ENCODE peak calls at places on chromosomes 16 and 17, in nine cellular contexts. D is spleen, N is stomach, X is pancreas, B is IMR-90, H is sigmoid colon, M is left ventricle myocardium inferior, Z is left lung, T is thoracic aorta. K is an unnamed sample.

GRCh38 chr17:45868276-45868675 is 23.6 kb downstream of the SPPL2C start:
- DNase-seq in D (no peak), N (no peak), T (no peak), Z (no peak), M (no peak), X (no peak), H (no peak), B (no peak), K (no peak)

GRCh38 chr16:68299571-68300453 is 10.9 kb downstream of the SLC7A6OS start:
- DNase-seq in B (no peak), T (no peak), M (no peak), D (no peak), H (no peak), X (no peak), N (no peak), Z (no peak), K (no peak)

GRCh38 chr17:2709173-2709661 is 2.3 kb downstream of the CLUH start:
- DNase-seq in M (no peak), H (peak; percentile 64), N (peak; percentile 88), X (peak; percentile 82), B (no peak), Z (peak; percentile 87), T (no peak), D (no peak), K (no peak)

GRCh38 chr16:11621539-11621919 is 34.8 kb upstream of the LITAF start:
- DNase-seq in T (no peak), X (no peak), B (no peak), N (no peak), D (no peak), H (no peak), M (no peak), Z (no peak), K (no peak)

GRCh38 chr16:23303685-23304084 is 1.6 kb downstream of the SCNN1B start:
- DNase-seq in H (no peak), X (no peak), N (no peak), M (no peak), B (no peak), Z (no peak), T (no peak), D (no peak), K (no peak)

GRCh38 chr17:66507103-66507923 is 204.9 kb downstream of the PRKCA start:
- DNase-seq in B (peak; percentile 75), M (no peak), H (peak; percentile 68), Z (no peak), N (no peak), D (no peak), T (peak; percentile 6), X (peak; percentile 19), K (no peak)

GRCh38 chr17:18184143-18185007 is 747 bp downstream of the ALKBH5 start:
- DNase-seq in D (peak; percentile 92), M (peak; percentile 45), Z (peak; percentile 87), X (peak; percentile 56), T (peak; percentile 19), H (peak; percentile 88), B (peak; percentile 55), N (peak; percentile 56), K (peak; percentile 85)

GRCh38 chr17:35640977-35641526 is 53.9 kb downstream of the AP2B1 start:
- DNase-seq in D (no peak), T (no peak), M (no peak), N (no peak), H (no peak), X (no peak), B (peak; percentile 42), Z (no peak), K (no peak)

GRCh38 chr17:64240741-64241347 is 22.2 kb downstream of the TEX2 start:
- DNase-seq in H (peak; percentile 92), Z (no peak), B (peak; percentile 93), T (no peak), M (peak; percentile 50), X (no peak), D (no peak), N (no peak), K (peak; percentile 28)

GRCh38 chr16:87070657-87071056 is 246.5 kb downstream of the C16orf95 start:
- DNase-seq in N (no peak), X (no peak), H (peak; percentile 44), M (no peak), Z (peak; percentile 37), B (no peak), D (no peak), T (no peak), K (no peak)

GRCh38 chr16:89541792-89542191 is 18.7 kb upstream of the RPL13 start:
- DNase-seq in X (no peak), H (no peak), T (no peak), B (no peak), Z (no peak), D (no peak), N (no peak), M (no peak), K (no peak)

GRCh38 chr16:85563515-85564276 is 49.4 kb upstream of the GSE1 start:
- DNase-seq in Z (peak; percentile 88), X (peak; percentile 43), B (peak; percentile 37), T (no peak), M (peak; percentile 73), N (peak; percentile 85), D (peak; percentile 88), H (peak; percentile 85), K (no peak)

GRCh38 chr17:37718383-37719048 is 26.3 kb downstream of the HNF1B start:
- DNase-seq in D (no peak), B (no peak), Z (no peak), N (no peak), H (no peak), T (no peak), M (no peak), X (no peak), K (no peak)

GRCh38 chr16:5176505-5176904 is 78.9 kb upstream of the EEF2KMT start:
- DNase-seq in Z (no peak), H (no peak), N (no peak), D (no peak), M (no peak), B (no peak), T (no peak), X (no peak), K (no peak)

GRCh38 chr17:64682261-64683181 is 20.4 kb upstream of the SMURF2 start:
- DNase-seq in Z (no peak), H (no peak), N (no peak), D (no peak), M (no peak), X (no peak), T (no peak), B (peak; percentile 95), K (no peak)

GRCh38 chr17:32515677-32516383 is 29.0 kb downstream of the CDK5R1 start:
- DNase-seq in M (no peak), H (no peak), Z (no peak), T (no peak), B (no peak), N (no peak), X (no peak), D (no peak), K (no peak)

GRCh38 chr16:2206780-2207433 is 1.7 kb downstream of the MLST8 start:
- DNase-seq in X (no peak), B (no peak), N (no peak), Z (no peak), D (no peak), T (no peak), M (no peak), H (no peak), K (no peak)

GRCh38 chr16:12050361-12050760 is 73.8 kb downstream of the SNX29 start:
- DNase-seq in D (no peak), X (no peak), N (no peak), B (no peak), Z (no peak), H (peak; percentile 6), M (no peak), T (no peak), K (no peak)

GRCh38 chr16:29992371-29992967 is 2.9 kb downstream of the HIRIP3 start:
- DNase-seq in N (no peak), X (no peak), B (peak; percentile 63), T (no peak), M (no peak), D (no peak), H (no peak), Z (no peak), K (no peak)

GRCh38 chr17:14451729-14452191 is 150.9 kb downstream of the HS3ST3B1 start:
- DNase-seq in T (no peak), D (no peak), B (peak; percentile 7), M (no peak), N (no peak), Z (no peak), H (no peak), X (no peak), K (no peak)

GRCh38 chr16:89193021-89193575 is 7.2 kb downstream of the SLC22A31 start:
- DNase-seq in H (no peak), M (peak; percentile 29), D (peak; percentile 89), T (no peak), B (peak; percentile 86), X (peak; percentile 82), N (peak; percentile 62), Z (peak; percentile 92), K (no peak)

GRCh38 chr17:43398724-43399595 is at the start of gene ARL4D:
- DNase-seq in N (peak; percentile 91), Z (peak; percentile 97), M (peak; percentile 93), T (peak; percentile 65), B (peak; percentile 70), D (peak; percentile 95), H (peak; percentile 97), X (peak; percentile 77), K (peak; percentile 92)
- H3K27ac ChIP-seq in N (peak within 1 kb of the TSS; percentile 88), Z (peak within 1 kb of the TSS; percentile 71), M (peak within 1 kb of the TSS; percentile 83), T (peak within 1 kb of the TSS; percentile 79), B (peak within 1 kb of the TSS; percentile 73), D (peak within 1 kb of the TSS; percentile 64), H (peak within 1 kb of the TSS; percentile 96), X (peak within 1 kb of the TSS; percentile 44), K (peak within 1 kb of the TSS; percentile 68)

DNA sequence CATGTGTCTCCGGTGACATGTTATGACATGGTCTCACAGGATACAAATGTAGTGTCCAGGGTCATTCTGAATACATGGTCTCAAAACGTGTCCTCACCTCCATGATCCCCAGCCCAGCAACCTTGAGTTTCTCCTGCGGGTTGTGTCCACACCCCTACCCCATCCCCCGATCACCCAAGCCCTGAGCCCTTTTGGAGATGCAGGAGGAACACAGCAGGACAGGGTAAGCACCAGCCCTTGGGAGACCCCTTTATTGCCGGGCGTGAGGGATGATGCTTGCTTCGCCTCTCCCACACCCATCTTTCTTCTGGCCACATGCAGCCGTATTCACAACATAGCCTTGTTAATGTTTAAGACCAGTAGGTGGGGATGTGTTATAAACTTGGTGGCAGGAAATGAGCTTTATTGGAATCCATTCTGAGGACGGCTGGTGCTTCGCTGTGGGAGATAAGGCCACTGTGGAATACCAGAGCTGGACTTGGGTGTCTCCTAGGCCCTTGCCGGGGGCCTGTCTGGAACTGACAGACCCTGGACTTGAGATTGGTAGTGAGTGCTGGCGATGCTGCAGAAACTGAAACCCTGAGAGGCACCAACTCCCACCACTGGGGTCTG is 5.5 kb downstream of the TMEM132E start:
- DNase-seq in D (peak; percentile 41), Z (no peak), M (no peak), X (no peak), H (no peak), T (no peak), N (no peak), B (peak; percentile 2), K (no peak)
- TF ChIP-seq CTCF in D (no peak), Z (no peak), M (no peak), X (no peak), H (no peak), T (no peak), N (no peak), B (no peak), K (no peak)

GRCh38 chr16:14302399-14303181 is 231.5 kb downstream of the MRTFB start:
- DNase-seq in D (peak; percentile 78), Z (peak; percentile 77), B (no peak), N (no peak), X (peak; percentile 51), T (no peak), H (no peak), M (no peak), K (no peak)
- H3K27me3 ChIP-seq in D (peaks cover 29% of the 10 kb centered on the region), Z (no peaks in the 10 kb centered on the region), B (no peaks in the 10 kb centered on the region), N (peaks cover 32% of the 10 kb centered on the region), X (no peaks in the 10 kb centered on the region), T (no peaks in the 10 kb centered on the region), H (no peaks in the 10 kb centered on the region), M (peaks cover 9% of the 10 kb centered on the region), K (no peaks in the 10 kb centered on the region)

GRCh38 chr17:80546267-80546666 is 1.6 kb downstream of the RPTOR start:
- DNase-seq in X (no peak), D (no peak), Z (no peak), B (no peak), M (no peak), T (no peak), H (no peak), N (no peak), K (no peak)
- H3K27ac ChIP-seq in X (no peak overlapping the region), D (no peak overlapping the region), Z (no peak overlapping the region), B (no peak overlapping the region), M (no peak overlapping the region), T (no peak overlapping the region), H (no peak overlapping the region), N (no peak overlapping the region), K (no peak overlapping the region)